ENCODE peak calls at places on chromosome 3, in four cellular contexts. F is A549, M is SK-N-SH, L is K562. T is an unnamed sample.
A peak's percentile ranks its signal among the peaks of the same experiment; 100 is the strongest.

GRCh38 chr3:127675651-127676391 is 3.1 kb downstream of the ABTB1 start:
- DNase-seq in F (no peak), M (no peak), L (no peak), T (no peak)

GRCh38 chr3:149011676-149012075 is 20.3 kb downstream of the GYG1 start:
- DNase-seq in F (no peak), M (no peak), L (no peak), T (no peak)

GRCh38 chr3:40660554-40660953 is 135.8 kb downstream of the ZNF621 start:
- DNase-seq in F (no peak), M (no peak), L (no peak), T (no peak)

GRCh38 chr3:9416139-9416780 is 18.8 kb downstream of the SETD5 start:
- DNase-seq in F (peak; percentile 28), M (no peak), L (no peak), T (peak; percentile 43)

GRCh38 chr3:35739181-35739809 is 100.0 kb downstream of the ARPP21 start:
- DNase-seq in F (no peak), M (no peak), L (no peak), T (no peak)

GRCh38 chr3:12658593-12659058 is 5.3 kb downstream of the RAF1 start:
- DNase-seq in F (no peak), M (no peak), L (no peak), T (peak; percentile 80)

GRCh38 chr3:194043516-194043915 is 92.4 kb upstream of the HES1 start:
- DNase-seq in F (no peak), M (no peak), L (peak; percentile 32), T (peak; percentile 73)

GRCh38 chr3:107198522-107199271 is 178.5 kb upstream of the CCDC54 start:
- DNase-seq in F (no peak), M (no peak), L (no peak), T (peak; percentile 50)

GRCh38 chr3:156659260-156659659 is 15.1 kb upstream of the TIPARP start:
- DNase-seq in F (no peak), M (no peak), L (no peak), T (no peak)

GRCh38 chr3:182807056-182807455 is 13.8 kb downstream of the ATP11B start:
- DNase-seq in F (no peak), M (no peak), L (no peak), T (no peak)

GRCh38 chr3:192747145-192747544 is 19.8 kb upstream of the FGF12 start:
- DNase-seq in F (no peak), M (no peak), L (no peak), T (no peak)

GRCh38 chr3:10321630-10322354 is 880 bp upstream of the SEC13 start:
- DNase-seq in F (no peak), M (no peak), L (no peak), T (no peak)

GRCh38 chr3:66177026-66177425 is 43.8 kb upstream of the SLC25A26 start:
- DNase-seq in F (no peak), M (no peak), L (no peak), T (no peak)

GRCh38 chr3:122947621-122948202 is 79.9 kb downstream of the SEMA5B start:
- DNase-seq in F (peak; percentile 42), M (no peak), L (no peak), T (peak; percentile 17)

GRCh38 chr3:88105325-88105724 is 44.4 kb upstream of the C3orf38 start:
- DNase-seq in F (no peak), M (no peak), L (no peak), T (no peak)

GRCh38 chr3:139552632-139553335 is 13.2 kb upstream of the RBP1 start:
- DNase-seq in F (no peak), M (no peak), L (no peak), T (no peak)

GRCh38 chr3:45507820-45508317 is 86.7 kb upstream of the LIMD1 start:
- DNase-seq in F (peak; percentile 27), M (peak; percentile 30), L (peak; percentile 39), T (peak; percentile 87)

DNA sequence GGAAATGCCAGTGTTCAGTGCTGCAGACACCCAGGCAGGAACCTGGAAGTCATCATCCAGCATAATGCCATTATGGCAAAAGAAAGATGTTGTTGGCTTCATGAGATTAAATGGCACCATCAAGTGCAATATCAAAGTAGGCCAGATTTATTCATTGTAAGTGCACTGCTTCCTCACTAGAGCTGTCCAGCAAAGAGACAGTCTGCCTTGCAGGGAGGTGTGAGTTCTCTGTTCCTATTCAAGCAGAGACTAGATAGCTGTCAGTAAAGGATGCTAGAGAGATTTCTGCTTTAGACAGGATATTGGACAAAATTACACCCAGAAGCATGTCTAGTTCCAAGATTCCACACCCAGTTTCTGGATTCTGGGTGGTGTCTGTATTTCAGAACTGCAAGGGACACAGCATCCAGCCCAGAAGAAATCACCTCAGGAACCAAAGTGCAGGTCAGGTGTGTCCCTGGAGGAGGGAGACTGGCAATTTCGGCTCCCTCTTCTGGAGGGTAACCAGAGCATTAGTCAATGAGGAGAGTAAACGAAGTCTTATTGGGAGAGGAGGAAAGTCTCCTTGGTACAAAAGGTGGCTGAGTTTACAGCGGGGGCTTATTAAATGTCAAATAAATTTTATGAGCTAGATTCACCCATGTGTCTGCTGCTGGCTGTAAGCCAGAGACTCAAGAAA is 377.3 kb downstream of the EPHB1 start:
- DNase-seq in F (no peak), M (peak; percentile 34), L (no peak), T (no peak)
- TF ChIP-seq CTCF in F (no peak), M (no peak), L (no peak), T (no peak)

GRCh38 chr3:114093596-114093995 is 37.1 kb downstream of the QTRT2 start:
- DNase-seq in F (peak; percentile 58), M (peak; percentile 9), L (no peak), T (peak; percentile 89)
- TF ChIP-seq RCOR1 in F (no peak), M (no peak), L (no peak), T (no peak)

DNA sequence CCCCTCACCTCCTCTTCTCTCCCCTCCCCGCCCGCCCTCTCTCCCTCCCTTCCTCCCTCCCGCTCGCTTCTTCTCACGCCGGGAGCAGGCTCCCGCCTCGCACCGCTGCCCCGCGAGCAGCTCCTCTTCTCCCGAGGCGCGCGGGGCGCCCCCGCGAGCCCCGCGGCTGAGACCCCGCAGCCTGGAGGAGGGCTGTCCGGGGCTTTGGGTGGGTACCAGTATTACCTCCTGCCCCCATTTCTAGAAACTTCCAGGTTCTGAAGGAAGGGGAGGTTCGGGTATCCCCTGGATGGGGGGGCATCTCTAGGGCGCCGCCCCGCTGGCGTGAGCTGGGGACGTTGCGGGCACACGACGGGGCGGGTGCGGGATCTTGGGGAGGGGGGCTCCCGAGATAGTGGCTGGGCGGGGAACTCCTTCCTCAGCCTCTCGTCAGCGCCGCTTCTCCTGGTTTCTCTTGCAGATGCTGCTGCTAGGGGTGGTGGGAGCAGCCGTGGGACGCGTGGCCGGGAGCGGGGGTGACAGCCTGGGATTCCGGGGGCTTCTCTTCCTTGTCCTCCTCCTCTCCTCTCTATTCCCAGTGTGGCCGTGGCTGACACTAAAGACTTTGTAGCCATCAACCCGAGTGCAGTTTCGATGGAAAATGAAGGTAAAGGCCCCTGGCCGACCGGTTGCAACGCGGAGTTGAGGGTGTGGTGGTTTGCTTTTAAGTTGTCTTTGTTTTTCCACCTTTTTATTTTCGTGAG is 417 bp downstream of the ATP2C1 start:
- DNase-seq in F (peak; percentile 4), M (peak; percentile 75), L (peak; percentile 49), T (no peak)
- TF ChIP-seq CTCF in F (peak; percentile 6), M (peak; percentile 32), L (no peak), T (no peak)

DNA sequence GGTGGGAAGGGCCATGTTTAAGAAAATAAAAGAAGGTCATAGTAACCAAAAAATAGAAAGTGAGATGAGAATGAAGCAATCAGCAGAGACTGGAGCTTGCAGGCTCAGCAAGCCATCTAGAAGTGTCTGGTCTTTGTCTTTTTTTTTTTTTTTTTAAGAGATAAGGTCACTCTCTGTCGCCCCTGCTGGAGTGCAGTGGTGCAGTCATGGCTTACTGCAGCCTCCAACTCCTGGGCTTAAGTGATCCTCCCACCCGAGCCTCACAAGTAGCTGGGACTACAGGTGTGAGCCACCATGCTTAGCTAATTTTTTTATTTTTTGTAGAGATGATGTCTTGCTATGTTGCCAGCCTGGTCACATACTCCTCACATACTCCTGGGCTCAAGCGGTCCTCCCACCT is 36.2 kb downstream of the GXYLT2 start:
- DNase-seq in F (peak; percentile 27), M (no peak), L (no peak), T (no peak)
- TF ChIP-seq RCOR1 in F (no peak), M (no peak), L (no peak), T (no peak)

GRCh38 chr3:8152826-8153418 is 348.7 kb upstream of the LMCD1 start:
- DNase-seq in F (no peak), M (no peak), L (no peak), T (no peak)
- TF ChIP-seq CTCF in F (no peak), M (no peak), L (no peak), T (no peak)

GRCh38 chr3:20141841-20142240 is 44.2 kb downstream of the SGO1 start:
- DNase-seq in F (no peak), M (peak; percentile 46), L (no peak), T (no peak)
- TF ChIP-seq RCOR1 in F (no peak), M (no peak), L (no peak), T (no peak)

GRCh38 chr3:197491923-197492664 is 63.7 kb downstream of the BDH1 start:
- DNase-seq in F (no peak), M (peak; percentile 80), L (no peak), T (no peak)

GRCh38 chr3:197491478-197491877 is 64.3 kb downstream of the BDH1 start:
- DNase-seq in F (no peak), M (no peak), L (no peak), T (no peak)

GRCh38 chr3:197490659-197491058 is 65.1 kb downstream of the BDH1 start:
- DNase-seq in F (no peak), M (no peak), L (no peak), T (no peak)

GRCh38 chr3:197487911-197488391 is 67.8 kb downstream of the BDH1 start:
- DNase-seq in F (peak; percentile 79), M (no peak), L (no peak), T (peak; percentile 94)

GRCh38 chr3:197490098-197490497 is 65.7 kb downstream of the BDH1 start:
- DNase-seq in F (peak; percentile 84), M (no peak), L (no peak), T (peak; percentile 57)
- TF ChIP-seq CTCF in F (no peak), M (no peak), L (no peak), T (no peak)

GRCh38 chr3:16189201-16189600 is 14.7 kb downstream of the GALNT15 start:
- DNase-seq in F (no peak), M (no peak), L (no peak), T (no peak)

GRCh38 chr3:16188071-16188470 is 13.6 kb downstream of the GALNT15 start:
- DNase-seq in F (no peak), M (no peak), L (no peak), T (no peak)

GRCh38 chr3:16191591-16191990 is 17.1 kb downstream of the GALNT15 start:
- DNase-seq in F (no peak), M (no peak), L (no peak), T (no peak)

GRCh38 chr3:16190704-16191103 is 16.2 kb downstream of the GALNT15 start:
- DNase-seq in F (no peak), M (no peak), L (no peak), T (no peak)

DNA sequence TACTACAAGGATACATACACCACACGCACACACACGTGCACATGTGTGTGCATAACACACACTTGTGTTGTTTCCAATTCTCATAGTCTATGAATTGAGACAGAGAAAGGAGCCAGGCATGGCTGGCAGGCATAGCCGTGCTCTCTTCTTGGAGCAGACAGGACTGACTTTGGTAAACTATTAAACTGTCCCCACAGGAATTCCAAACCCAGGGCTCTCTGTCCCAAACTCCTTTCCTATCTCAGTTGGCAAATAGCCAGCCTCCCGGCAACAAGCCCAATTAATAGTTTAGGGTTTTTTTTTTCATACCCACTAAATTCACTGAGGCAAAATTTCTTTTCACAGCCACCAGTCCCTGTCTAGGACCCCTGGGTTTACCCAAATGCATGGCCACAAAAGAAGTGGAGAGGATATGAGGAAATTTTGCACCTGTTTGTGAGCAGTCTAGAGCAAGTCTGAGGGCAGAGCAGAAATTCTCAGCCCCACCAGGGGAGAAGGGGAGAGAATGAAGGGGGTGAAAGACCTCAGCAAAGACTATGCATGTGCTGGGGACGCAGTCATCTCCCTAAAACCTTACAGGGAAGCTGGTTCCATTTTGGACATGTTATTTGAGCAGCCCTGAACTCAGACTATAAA is 17.8 kb downstream of the GALNT15 start:
- DNase-seq in F (no peak), M (no peak), L (no peak), T (no peak)
- TF ChIP-seq RCOR1 in F (no peak), M (no peak), L (no peak), T (no peak)

T was measured in IMR-90.